ENCODE peak calls at places on chromosomes 6 and 20, in seven cellular contexts. K, S, W, U, F, O and Z are unnamed samples.
A peak's percentile ranks its signal among the peaks of the same experiment; 100 is the strongest.

GRCh38 chr6:15305496-15305895 is 59.6 kb downstream of the JARID2 start:
- DNase-seq in K (no peak), S (no peak), W (no peak), U (no peak), F (no peak), O (no peak), Z (no peak)

GRCh38 chr6:36757206-36757605 is 59.6 kb downstream of the RAB44 start:
- DNase-seq in K (peak; percentile 52), S (no peak), W (no peak), U (no peak), F (peak; percentile 83), O (peak; percentile 82), Z (no peak)

GRCh38 chr20:22617160-22617559 is 32.8 kb upstream of the FOXA2 start:
- DNase-seq in K (no peak), S (peak; percentile 24), W (no peak), U (no peak), F (no peak), O (no peak), Z (no peak)

GRCh38 chr6:29941916-29942274 is 437 bp upstream of the HLA-A start:
- DNase-seq in K (no peak), S (no peak), W (no peak), U (no peak), F (no peak), O (no peak), Z (no peak)

GRCh38 chr20:45853484-45853883 is 3.7 kb downstream of the ACOT8 start:
- DNase-seq in K (no peak), S (no peak), W (no peak), U (no peak), F (no peak), O (no peak), Z (no peak)

GRCh38 chr6:170462366-170463020 is 90.6 kb downstream of the PSMB1 start:
- DNase-seq in K (no peak), S (peak; percentile 92), W (no peak), U (peak; percentile 17), F (no peak), O (no peak), Z (no peak)

GRCh38 chr20:50372770-50373088 is 137.5 kb upstream of the PTPN1 start:
- DNase-seq in K (no peak), S (no peak), W (no peak), U (no peak), F (no peak), O (peak; percentile 5), Z (no peak)

GRCh38 chr20:8722277-8722928 is 346.5 kb upstream of the PLCB4 start:
- DNase-seq in K (peak; percentile 31), S (peak; percentile 71), W (peak; percentile 53), U (peak; percentile 51), F (peak; percentile 2), O (peak; percentile 83), Z (peak; percentile 48)

GRCh38 chr6:56916849-56917551 is 37.9 kb upstream of the BEND6 start:
- DNase-seq in K (no peak), S (no peak), W (no peak), U (no peak), F (no peak), O (no peak), Z (no peak)

GRCh38 chr20:50296450-50297375 is 106.1 kb downstream of the CEBPB start:
- DNase-seq in K (no peak), S (no peak), W (no peak), U (no peak), F (no peak), O (no peak), Z (no peak)

GRCh38 chr20:24027229-24027628 is 38.6 kb upstream of the GGTLC1 start:
- DNase-seq in K (no peak), S (no peak), W (no peak), U (no peak), F (peak; percentile 8), O (peak; percentile 90), Z (no peak)

GRCh38 chr6:144215402-144215931 is 65.2 kb downstream of the STX11 start:
- DNase-seq in K (peak; percentile 50), S (no peak), W (peak; percentile 20), U (no peak), F (peak; percentile 29), O (no peak), Z (peak; percentile 22)

GRCh38 chr6:11065436-11066202 is 21.5 kb upstream of the ELOVL2 start:
- DNase-seq in K (no peak), S (no peak), W (no peak), U (no peak), F (no peak), O (no peak), Z (no peak)

GRCh38 chr20:1001116-1001515 is 995 bp downstream of the RSPO4 start:
- DNase-seq in K (no peak), S (no peak), W (no peak), U (no peak), F (no peak), O (no peak), Z (no peak)

GRCh38 chr6:106082735-106083398 is 3.3 kb upstream of the PRDM1 start:
- DNase-seq in K (no peak), S (no peak), W (no peak), U (no peak), F (no peak), O (no peak), Z (no peak)

GRCh38 chr6:132598473-132598872 is 8.9 kb upstream of the TAAR5 start:
- DNase-seq in K (peak; percentile 8), S (peak; percentile 34), W (no peak), U (no peak), F (peak; percentile 15), O (no peak), Z (no peak)

GRCh38 chr6:53983301-53983700 is 127.9 kb upstream of the MLIP start:
- DNase-seq in K (no peak), S (no peak), W (no peak), U (no peak), F (no peak), O (no peak), Z (no peak)

GRCh38 chr6:148524509-148524908 is 181.9 kb downstream of the SASH1 start:
- DNase-seq in K (no peak), S (no peak), W (peak; percentile 52), U (no peak), F (no peak), O (peak; percentile 35), Z (peak; percentile 76)

GRCh38 chr6:93418448-93419303 is 683 bp downstream of the EPHA7 start:
- DNase-seq in K (peak; percentile 23), S (peak; percentile 86), W (no peak), U (peak; percentile 44), F (no peak), O (peak; percentile 47), Z (no peak)

GRCh38 chr20:61898405-61898804 is 167.3 kb downstream of the TAF4 start:
- DNase-seq in K (no peak), S (no peak), W (no peak), U (no peak), F (no peak), O (no peak), Z (no peak)

GRCh38 chr6:167980911-167981310 is 16.6 kb upstream of the KIF25 start:
- DNase-seq in K (no peak), S (no peak), W (no peak), U (no peak), F (no peak), O (peak; percentile 27), Z (no peak)

GRCh38 chr6:39088331-39088730 is 26.7 kb downstream of the SAYSD1 start:
- DNase-seq in K (no peak), S (peak; percentile 94), W (peak; percentile 40), U (no peak), F (no peak), O (peak; percentile 37), Z (no peak)

GRCh38 chr20:63782051-63782471 is 42.5 kb downstream of the SLC2A4RG start:
- DNase-seq in K (no peak), S (no peak), W (no peak), U (no peak), F (no peak), O (no peak), Z (no peak)